ENCODE peak calls at places on chromosomes 16 and 17, in nine cellular contexts. P is stimulated activated CD8-positive, alpha-beta memory T cell treated with anti-CD3 and anti-CD28 coated beads, Interleukin-12 subunit alpha, Interleukin-12 subunit beta, amount 100 ng/mL, for 1 hour; Y is NCI-H510A treated with DMSO at 0.1 percent for 48 hours; Z is ELF-1; F is GM06990; O is dorsolateral prefrontal cortex; N is DMS53; V is GM23248; L is natural killer cell treated with Interleukin-12 subunit alpha and Interleukin-12 subunit beta and Interleukin-15 and Interleukin-18, amount 100 ng/mL, for 72 hours. E is an unnamed sample.

GRCh38 chr16:30051518-30051917 is 14.0 kb upstream of the ALDOA start:
- DNase-seq in Y (no peak), N (no peak), O (peak; percentile 58), P (no peak), F (no peak), V (peak; percentile 92), Z (peak; percentile 55), L (no peak), E (no peak)

GRCh38 chr17:10198509-10199249 is at the start of gene GAS7:
- DNase-seq in O (no peak), Z (peak; percentile 61), L (peak; percentile 70), N (no peak), Y (no peak), P (no peak), F (peak; percentile 32), V (peak; percentile 78), E (no peak)

GRCh38 chr17:7394452-7395191 is at the start of gene PLSCR3:
- DNase-seq in N (peak; percentile 96), O (peak; percentile 78), V (peak; percentile 94), Y (peak; percentile 78), F (peak; percentile 87), P (peak; percentile 58), L (peak; percentile 90), Z (peak; percentile 80), E (peak; percentile 26)

GRCh38 chr17:42347198-42347597 is 41.0 kb downstream of the STAT3 start:
- DNase-seq in F (no peak), Y (no peak), L (no peak), O (no peak), Z (no peak), V (peak; percentile 91), P (no peak), N (no peak), E (no peak)

GRCh38 chr16:10202650-10203049 is 20.4 kb upstream of the GRIN2A start:
- DNase-seq in V (no peak), N (no peak), O (no peak), F (no peak), Z (no peak), L (no peak), P (no peak), Y (no peak), E (no peak)

GRCh38 chr17:8552582-8553320 is 77.8 kb downstream of the MYH10 start:
- DNase-seq in V (peak; percentile 90), L (no peak), F (no peak), P (no peak), Z (no peak), Y (no peak), N (no peak), O (no peak), E (no peak)

GRCh38 chr17:17472333-17472920 is 4.4 kb upstream of the MED9 start:
- DNase-seq in O (no peak), L (no peak), P (no peak), N (no peak), V (no peak), F (no peak), Y (no peak), Z (no peak), E (no peak)

GRCh38 chr17:59853168-59853918 is 39.4 kb downstream of the TUBD1 start:
- DNase-seq in O (no peak), N (peak; percentile 98), F (no peak), Z (peak; percentile 64), V (peak; percentile 71), Y (peak; percentile 72), P (no peak), L (no peak), E (no peak)

GRCh38 chr17:75783069-75783783 is 1.4 kb upstream of the UNK start:
- DNase-seq in O (no peak), V (peak; percentile 86), F (peak; percentile 58), Y (peak; percentile 87), Z (no peak), L (no peak), P (no peak), N (peak; percentile 92), E (peak; percentile 83)

GRCh38 chr17:63075969-63076368 is 109.9 kb downstream of the TANC2 start:
- DNase-seq in O (no peak), P (no peak), V (no peak), L (no peak), F (no peak), Z (no peak), Y (no peak), N (no peak), E (no peak)

GRCh38 chr17:50596191-50597037 is 35.9 kb downstream of the CACNA1G start:
- DNase-seq in N (no peak), Z (peak; percentile 66), F (no peak), Y (peak; percentile 44), V (no peak), L (no peak), O (no peak), P (no peak), E (no peak)

GRCh38 chr17:3659541-3660111 is 8.8 kb downstream of the TAX1BP3 start:
- DNase-seq in Z (no peak), F (no peak), L (no peak), P (no peak), V (peak; percentile 95), N (peak; percentile 53), O (peak; percentile 49), Y (no peak), E (no peak)

GRCh38 chr16:9135797-9136196 is 44.4 kb downstream of the HAPSTR1 start:
- DNase-seq in L (no peak), N (no peak), V (no peak), F (peak; percentile 56), O (no peak), Z (no peak), P (no peak), Y (no peak), E (no peak)